ENCODE peak calls at places on chromosomes 4 and X, in five cellular contexts. S, Z, H, Y and M are unnamed samples. For H3K27me3, the result is how much of the 10 kb centered on the place peaks cover.

GRCh38 chr4:100823993-100824323 is 306.1 kb upstream of the EMCN start:
- DNase-seq in S (no peak), Z (no peak), H (no peak), Y (no peak), M (no peak)

GRCh38 chr4:188432328-188432727 is 293.1 kb downstream of the TRIML1 start:
- DNase-seq in S (no peak), Z (no peak), H (no peak), Y (no peak), M (no peak)

GRCh38 chrX:47169726-47170515 is 23.7 kb upstream of the UBA1 start:
- DNase-seq in S (no peak), Z (no peak), H (no peak), Y (no peak), M (no peak)

GRCh38 chr4:93659629-93660028 is 168.9 kb upstream of the ATOH1 start:
- DNase-seq in S (no peak), Z (no peak), H (no peak), Y (no peak), M (peak)

GRCh38 chrX:55710701-55711100 is 6.8 kb upstream of the RRAGB start:
- DNase-seq in S (peak), Z (peak), H (no peak), Y (no peak), M (peak)

GRCh38 chrX:1178580-1179057 is 33.8 kb downstream of the CRLF2 start:
- DNase-seq in S (no peak), Z (peak), H (no peak), Y (no peak), M (peak)

GRCh38 chr4:40980318-40980883 is 230.6 kb downstream of the NSUN7 start:
- DNase-seq in S (no peak), Z (peak), H (no peak), Y (no peak), M (no peak)

GRCh38 chr4:82469776-82470345 is 39.5 kb downstream of the ENOPH1 start:
- DNase-seq in S (peak), Z (peak), H (no peak), Y (no peak), M (no peak)

GRCh38 chrX:42093756-42094155 is 170.4 kb upstream of the CASK start:
- DNase-seq in S (peak), Z (no peak), H (no peak), Y (no peak), M (peak)

GRCh38 chr4:2868840-2869487 is 25.3 kb downstream of the ADD1 start:
- DNase-seq in S (no peak), Z (no peak), H (no peak), Y (no peak), M (no peak)

GRCh38 chr4:138952405-138952804 is 63.2 kb upstream of the NOCT start:
- DNase-seq in S (no peak), Z (peak), H (no peak), Y (no peak), M (no peak)

GRCh38 chr4:190018201-190018920 is 8.7 kb downstream of the FRG2 start:
- DNase-seq in S (no peak), Z (no peak), H (no peak), Y (no peak), M (no peak)

GRCh38 chr4:113169368-113169767 is 119.9 kb downstream of the ANK2 start:
- DNase-seq in S (peak), Z (no peak), H (no peak), Y (no peak), M (no peak)

GRCh38 chrX:23381099-23381498 is 46.5 kb downstream of the PTCHD1 start:
- DNase-seq in S (no peak), Z (no peak), H (no peak), Y (no peak), M (no peak)

GRCh38 chr4:169582706-169583105 is 29.7 kb downstream of the NEK1 start:
- DNase-seq in S (peak), Z (peak), H (no peak), Y (no peak), M (no peak)

GRCh38 chrX:63275127-63275526 is 76.0 kb downstream of the SPIN4 start:
- DNase-seq in S (peak), Z (peak), H (no peak), Y (no peak), M (no peak)

GRCh38 chr4:183905081-183905592 is at the start of gene STOX2:
- DNase-seq in S (peak), Z (peak), H (peak), Y (peak), M (peak)

GRCh38 chr4:165761968-165762367 is 111.1 kb upstream of the TLL1 start:
- DNase-seq in S (no peak), Z (no peak), H (no peak), Y (no peak), M (no peak)

GRCh38 chr4:84683065-84683464 is 100.1 kb downstream of the CDS1 start:
- DNase-seq in S (no peak), Z (no peak), H (no peak), Y (no peak), M (no peak)

GRCh38 chr4:157550028-157550427 is 329.5 kb downstream of the GRIA2 start:
- DNase-seq in S (no peak), Z (no peak), H (no peak), Y (no peak), M (no peak)

GRCh38 chr4:118774989-118775388 is 60.9 kb downstream of the SEC24D start:
- DNase-seq in S (peak), Z (peak), H (no peak), Y (no peak), M (no peak)

GRCh38 chr4:110634320-110635154 is 11.7 kb upstream of the PITX2 start:
- DNase-seq in S (no peak), Z (no peak), H (peak), Y (no peak), M (no peak)

GRCh38 chr4:13367244-13367643 is 116.9 kb downstream of the RAB28 start:
- DNase-seq in S (no peak), Z (no peak), H (no peak), Y (no peak), M (no peak)

GRCh38 chr4:139978692-139979091 is 175.3 kb downstream of the MAML3 start:
- DNase-seq in S (no peak), Z (no peak), H (no peak), Y (no peak), M (no peak)

GRCh38 chr4:74228691-74229640 is 71.0 kb downstream of the MTHFD2L start:
- DNase-seq in S (peak), Z (peak), H (peak), Y (peak), M (peak)

GRCh38 chr4:73718375-73719373 is 21.7 kb upstream of the CXCL8 start:
- DNase-seq in S (no peak), Z (peak), H (no peak), Y (no peak), M (no peak)

GRCh38 chr4:1055721-1056590 is 44.5 kb downstream of the FGFRL1 start:
- DNase-seq in S (no peak), Z (no peak), H (no peak), Y (peak), M (no peak)

GRCh38 chrX:123322531-123322930 is 138.5 kb downstream of the GRIA3 start:
- DNase-seq in S (no peak), Z (no peak), H (no peak), Y (no peak), M (no peak)

GRCh38 chrX:106035064-106035463 is 3.5 kb downstream of the SERPINA7 start:
- DNase-seq in S (no peak), Z (no peak), H (no peak), Y (no peak), M (no peak)

GRCh38 chr4:123418486-123418931 is 21.9 kb downstream of the SPRY1 start:
- DNase-seq in S (peak), Z (peak), H (peak), Y (no peak), M (peak)

GRCh38 chr4:16450724-16451123 is 224.5 kb upstream of the TAPT1 start:
- DNase-seq in S (no peak), Z (no peak), H (no peak), Y (no peak), M (no peak)
- H3K27me3 ChIP-seq in S (under half), Z (under half), H (under half), Y (under half), M (under half)

DNA sequence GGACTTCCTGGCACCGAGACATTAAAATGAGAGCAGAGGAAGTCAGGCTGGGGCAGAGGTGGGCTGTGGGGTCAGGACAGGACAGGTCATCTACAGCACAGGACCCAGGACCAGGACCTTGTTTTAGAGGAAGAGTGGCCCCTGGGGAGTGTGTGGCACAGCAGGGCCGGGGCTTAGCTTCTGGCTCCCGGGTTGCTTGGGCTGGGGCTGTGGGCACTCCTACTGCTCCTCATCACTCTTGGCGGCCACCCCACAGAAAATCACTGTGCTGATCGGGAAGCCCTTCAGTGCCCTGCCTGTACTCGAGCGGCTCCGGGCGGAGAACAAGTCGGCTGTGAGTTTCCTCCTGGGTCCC is 8.1 kb upstream of the ATP6AP1 start:
- DNase-seq in S (no peak), Z (no peak), H (no peak), Y (no peak), M (no peak)
- H3K27ac ChIP-seq in S (no peak), Z (no peak), H (no peak), Y (no peak), M (no peak)

DNA sequence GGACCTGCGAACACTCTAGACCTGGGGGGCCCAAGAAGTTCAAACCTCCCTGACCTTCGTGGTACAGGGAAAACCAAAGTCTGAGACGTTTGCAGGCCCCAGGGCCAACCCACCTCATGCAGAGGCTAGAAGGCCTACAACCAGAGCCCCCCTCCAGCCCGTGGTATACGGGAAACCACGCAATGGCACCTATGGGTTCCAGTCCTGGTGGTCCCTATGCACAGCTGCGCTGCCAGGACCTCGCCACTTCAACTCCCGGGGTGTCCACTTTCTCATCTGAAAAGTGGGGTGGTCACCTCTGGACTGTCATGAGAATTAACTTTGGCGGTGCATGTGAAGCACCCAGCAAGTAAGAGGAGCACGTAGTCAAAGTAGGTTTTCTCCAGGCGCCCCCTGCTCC is 8.4 kb upstream of the MSX1 start:
- DNase-seq in S (no peak), Z (no peak), H (no peak), Y (no peak), M (no peak)
- H3K27me3 ChIP-seq in S (under half), Z (under half), H (half or more), Y (under half), M (under half)

DNA sequence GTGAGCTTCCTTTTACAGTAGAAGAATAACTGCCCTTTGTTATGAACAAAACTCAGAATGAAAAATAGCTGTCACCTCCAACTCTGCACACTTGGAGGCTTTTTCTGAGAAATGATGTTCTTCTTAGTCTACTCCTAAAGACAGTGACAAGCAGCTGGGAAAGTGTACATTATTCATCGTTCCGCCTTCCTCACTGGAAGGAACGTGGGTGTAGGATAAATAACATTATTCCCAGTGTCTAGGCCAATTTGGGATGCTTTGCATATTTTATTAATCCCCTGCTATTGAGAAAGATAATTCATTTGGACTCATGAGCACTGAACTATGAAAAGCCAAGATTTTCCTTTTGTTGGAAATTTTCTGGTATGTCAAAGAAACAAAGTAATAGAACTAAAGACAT is 87.8 kb downstream of the VCX2 start:
- DNase-seq in S (no peak), Z (no peak), H (no peak), Y (no peak), M (no peak)
- H3K27ac ChIP-seq in S (no peak), Z (no peak), H (no peak), Y (no peak), M (no peak)

GRCh38 chr4:54230479-54231418 is 1.7 kb downstream of the PDGFRA start:
- DNase-seq in S (peak), Z (no peak), H (peak), Y (peak), M (peak)
- H3K27me3 ChIP-seq in S (under half), Z (under half), H (half or more), Y (under half), M (under half)

DNA sequence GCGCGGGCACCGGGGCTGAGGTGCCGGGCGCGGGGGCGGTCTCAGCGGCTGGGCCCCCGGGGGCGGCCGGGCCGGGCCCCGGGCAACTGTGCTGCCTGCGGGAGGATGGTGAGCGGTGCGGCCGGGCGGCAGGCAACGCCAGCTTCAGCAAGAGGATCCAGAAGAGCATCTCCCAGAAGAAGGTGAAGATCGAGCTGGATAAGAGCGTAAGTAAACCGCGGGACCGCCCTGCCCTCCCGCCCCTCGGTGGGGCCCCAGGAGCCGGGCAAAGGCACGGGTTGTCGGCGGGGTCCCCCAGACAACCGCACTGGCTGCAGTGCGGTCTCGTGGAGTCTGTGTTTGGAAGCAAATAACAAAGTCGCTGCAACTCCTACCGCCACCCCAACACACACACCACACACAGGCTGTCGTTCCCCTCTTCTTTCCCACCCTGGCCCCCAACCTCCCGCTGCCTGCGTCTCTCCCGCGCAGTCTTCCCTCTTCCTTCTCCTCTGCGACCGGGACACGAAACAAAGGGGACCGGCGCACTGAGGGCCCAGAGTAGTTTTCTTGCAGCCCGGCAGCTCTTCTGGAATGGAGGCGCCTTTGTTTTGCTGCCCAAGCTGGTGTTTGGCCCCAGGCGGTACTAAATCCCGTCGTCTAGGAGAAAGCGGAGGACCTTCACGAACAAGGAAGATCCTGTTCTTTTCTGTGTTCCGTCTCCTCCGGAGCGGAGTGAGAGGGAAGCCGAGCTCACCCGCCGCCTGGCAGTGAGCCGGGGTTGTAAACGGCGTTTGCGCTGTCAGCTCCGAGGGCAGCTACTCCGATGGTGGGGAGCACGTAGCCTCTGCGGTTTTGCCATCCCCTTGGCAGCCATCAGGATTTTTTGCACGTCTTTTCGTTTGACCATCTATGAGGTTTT is 788 bp downstream of the SAP30 start:
- DNase-seq in S (peak), Z (peak), H (peak), Y (peak), M (peak)
- H3K27ac ChIP-seq in S (peak), Z (peak), H (peak), Y (peak), M (no peak)

GRCh38 chr4:116688536-116688935 is 396.8 kb downstream of the TRAM1L1 start:
- DNase-seq in S (no peak), Z (no peak), H (no peak), Y (no peak), M (no peak)
- H3K27me3 ChIP-seq in S (under half), Z (under half), H (under half), Y (under half), M (under half)